ENCODE peak calls at places on chromosomes 5 and 9, in eight cellular contexts. Q is A549; K is endodermal cell; X is CD8-positive, alpha-beta memory T cell; L is cardiac muscle cell; R is OCI-LY7; S is SJCRH30; B is pancreas. I is an unnamed sample.

GRCh38 chr5:56006094-56006493 is 11.3 kb upstream of the IL6ST start:
- DNase-seq in Q (no peak), K (no peak), X (no peak), L (no peak), R (no peak), S (no peak), B (no peak), I (no peak)

GRCh38 chr5:42555797-42556196 is 132.6 kb downstream of the GHR start:
- DNase-seq in Q (no peak), K (no peak), X (no peak), L (no peak), R (no peak), S (no peak), B (no peak), I (no peak)

GRCh38 chr9:125238915-125239446 is 2.2 kb downstream of the HSPA5 start:
- DNase-seq in Q (no peak), K (no peak), X (no peak), L (no peak), R (no peak), S (no peak), B (no peak), I (no peak)

GRCh38 chr5:157303667-157304327 is 37.9 kb downstream of the CYFIP2 start:
- DNase-seq in Q (no peak), K (peak; percentile 93), X (peak; percentile 30), L (peak; percentile 54), R (peak; percentile 16), S (no peak), B (no peak), I (no peak)

GRCh38 chr5:6750951-6751685 is 37.9 kb downstream of the TENT4A start:
- DNase-seq in Q (no peak), K (no peak), X (no peak), L (no peak), R (no peak), S (no peak), B (no peak), I (no peak)

GRCh38 chr9:125674981-125675973 is 31.7 kb downstream of the MAPKAP1 start:
- DNase-seq in Q (peak; percentile 53), K (no peak), X (no peak), L (no peak), R (no peak), S (peak; percentile 53), B (no peak), I (no peak)

GRCh38 chr9:22483528-22484060 is 37.0 kb downstream of the DMRTA1 start:
- DNase-seq in Q (no peak), K (peak; percentile 38), X (no peak), L (no peak), R (no peak), S (no peak), B (no peak), I (no peak)

GRCh38 chr9:36725777-36726356 is 153.2 kb downstream of the MELK start:
- DNase-seq in Q (no peak), K (peak; percentile 84), X (no peak), L (peak; percentile 67), R (no peak), S (peak; percentile 28), B (no peak), I (no peak)

GRCh38 chr9:76161546-76161945 is 232.7 kb downstream of the RFK start:
- DNase-seq in Q (no peak), K (peak; percentile 45), X (no peak), L (peak; percentile 54), R (no peak), S (no peak), B (no peak), I (no peak)

GRCh38 chr5:111932628-111933027 is 175.6 kb upstream of the NREP start:
- DNase-seq in Q (no peak), K (no peak), X (no peak), L (peak; percentile 44), R (no peak), S (no peak), B (no peak), I (no peak)

GRCh38 chr9:133572821-133573361 is 36.3 kb downstream of the FAM163B start:
- DNase-seq in Q (no peak), K (no peak), X (no peak), L (no peak), R (no peak), S (peak; percentile 49), B (no peak), I (peak; percentile 74)

GRCh38 chr9:133570681-133571080 is 36.2 kb downstream of the ADAMTSL2 start:
- DNase-seq in Q (no peak), K (no peak), X (no peak), L (no peak), R (no peak), S (no peak), B (no peak), I (no peak)

GRCh38 chr9:133573791-133574515 is 35.2 kb downstream of the FAM163B start:
- DNase-seq in Q (no peak), K (no peak), X (no peak), L (no peak), R (no peak), S (no peak), B (no peak), I (no peak)

GRCh38 chr9:133571491-133571890 is 37.0 kb downstream of the ADAMTSL2 start:
- DNase-seq in Q (no peak), K (no peak), X (no peak), L (no peak), R (no peak), S (no peak), B (no peak), I (no peak)

GRCh38 chr9:133571896-133572595 is 37.1 kb downstream of the FAM163B start:
- DNase-seq in Q (no peak), K (no peak), X (no peak), L (no peak), R (no peak), S (no peak), B (no peak), I (no peak)
- H3K27ac ChIP-seq in Q (no peak overlapping the region), K (no peak overlapping the region), X (no peak overlapping the region), L (no peak overlapping the region), R (no peak overlapping the region), S (no peak overlapping the region), B (no peak overlapping the region), I (no peak overlapping the region)

GRCh38 chr9:91782711-91783214 is 167.3 kb downstream of the ROR2 start:
- DNase-seq in Q (no peak), K (peak; percentile 38), X (no peak), L (no peak), R (no peak), S (no peak), B (no peak), I (no peak)

GRCh38 chr9:91784673-91785402 is 165.2 kb downstream of the ROR2 start:
- DNase-seq in Q (no peak), K (peak; percentile 24), X (no peak), L (no peak), R (no peak), S (no peak), B (no peak), I (no peak)

GRCh38 chr9:91781906-91782305 is 168.1 kb downstream of the ROR2 start:
- DNase-seq in Q (no peak), K (peak; percentile 33), X (no peak), L (no peak), R (no peak), S (no peak), B (no peak), I (no peak)

GRCh38 chr9:91783876-91784672 is 166.0 kb downstream of the ROR2 start:
- DNase-seq in Q (no peak), K (peak; percentile 32), X (no peak), L (no peak), R (no peak), S (no peak), B (no peak), I (no peak)

GRCh38 chr9:91783411-91783810 is 166.6 kb downstream of the ROR2 start:
- DNase-seq in Q (no peak), K (peak; percentile 20), X (no peak), L (no peak), R (no peak), S (no peak), B (no peak), I (no peak)
- H3K27ac ChIP-seq in Q (no peak overlapping the region), K (no peak overlapping the region), X (no peak overlapping the region), L (no peak overlapping the region), R (no peak overlapping the region), S (no peak overlapping the region), B (no peak overlapping the region), I (no peak overlapping the region)

GRCh38 chr9:130824616-130825015 is 10.4 kb upstream of the ABL1 start:
- DNase-seq in Q (no peak), K (no peak), X (no peak), L (no peak), R (no peak), S (no peak), B (no peak), I (no peak)
- H3K27ac ChIP-seq in Q (peak overlapping the region; percentile 42), K (peak overlapping the region; percentile 93), X (peak overlapping the region; percentile 66), L (peak overlapping the region; percentile 96), R (no peak overlapping the region), S (peak overlapping the region; percentile 5), B (peak overlapping the region; percentile 15), I (peak overlapping the region; percentile 67)

DNA sequence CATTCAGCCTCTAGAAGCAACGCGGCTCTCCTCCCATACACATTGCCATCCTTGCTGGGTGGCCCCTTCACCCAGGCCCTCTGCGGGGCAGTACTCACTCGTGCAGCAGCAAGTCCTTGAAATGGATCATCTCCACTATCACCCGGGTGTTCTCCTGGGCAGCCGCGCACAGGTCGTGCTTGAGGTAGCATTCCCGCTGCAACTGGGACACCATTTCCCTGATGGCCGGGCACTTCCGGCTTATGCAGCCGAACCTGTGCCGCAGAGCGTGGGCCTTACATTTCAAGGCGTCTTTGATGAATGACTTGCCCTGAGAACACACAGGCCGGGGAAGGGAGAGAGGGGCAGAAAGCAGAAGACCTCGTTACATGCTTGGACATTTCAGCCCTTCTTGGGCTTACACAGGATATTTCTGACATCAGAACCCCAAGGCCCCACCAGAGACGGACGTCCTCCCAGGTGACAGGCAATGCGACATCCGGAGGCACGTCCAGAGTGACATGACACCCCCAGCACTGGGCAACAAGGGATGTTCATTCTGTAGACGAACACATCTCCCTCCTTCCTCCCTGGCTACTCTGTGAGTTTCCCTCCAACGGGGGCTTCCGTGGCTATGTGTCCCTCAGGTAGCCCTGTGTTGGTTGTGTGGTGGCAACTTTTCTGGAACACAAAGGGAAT is 5.0 kb downstream of the STC2 start:
- DNase-seq in Q (no peak), K (peak; percentile 35), X (no peak), L (no peak), R (no peak), S (no peak), B (no peak), I (no peak)
- H3K27ac ChIP-seq in Q (no peak overlapping the region), K (no peak overlapping the region), X (no peak overlapping the region), L (no peak overlapping the region), R (no peak overlapping the region), S (no peak overlapping the region), B (peak overlapping the region; percentile 75), I (no peak overlapping the region)

GRCh38 chr9:134436926-134437325 is 110.7 kb downstream of the RXRA start:
- DNase-seq in Q (no peak), K (no peak), X (no peak), L (no peak), R (no peak), S (peak; percentile 92), B (no peak), I (no peak)
- H3K27ac ChIP-seq in Q (peak overlapping the region; percentile 80), K (peak overlapping the region; percentile 68), X (no peak overlapping the region), L (no peak overlapping the region), R (no peak overlapping the region), S (peak overlapping the region; percentile 88), B (peak overlapping the region; percentile 4), I (peak overlapping the region; percentile 96)